ENCODE peak calls at places on chromosomes 6 and 20, in five cellular contexts. One of them, this sample, is unnamed.

GRCh38 chr6:27617046-27617687 is 144.3 kb upstream of the ZNF184 start:
- DNase-seq in H1: no peak
- DNase-seq in GM12878: no peak
- DNase-seq in K562: peak; percentile 20
- DNase-seq in HepG2: no peak
- DNase-seq in this sample: no peak

GRCh38 chr6:33974471-33974870 is 170.7 kb upstream of the MLN start:
- DNase-seq in H1: peak; percentile 44
- DNase-seq in GM12878: no peak
- DNase-seq in K562: no peak
- DNase-seq in HepG2: no peak
- DNase-seq in this sample: no peak

GRCh38 chr20:16317445-16318362 is 255.5 kb downstream of the KIF16B start:
- DNase-seq in H1: no peak
- DNase-seq in GM12878: peak; percentile 63
- DNase-seq in K562: no peak
- DNase-seq in HepG2: no peak
- DNase-seq in this sample: no peak

GRCh38 chr6:49257549-49257948 is 205.5 kb downstream of the MMUT start:
- DNase-seq in H1: no peak
- DNase-seq in GM12878: no peak
- DNase-seq in K562: no peak
- DNase-seq in HepG2: no peak
- DNase-seq in this sample: no peak

GRCh38 chr6:159973951-159974350 is 5.1 kb downstream of the IGF2R start:
- DNase-seq in H1: no peak
- DNase-seq in GM12878: no peak
- DNase-seq in K562: no peak
- DNase-seq in HepG2: peak; percentile 64
- DNase-seq in this sample: no peak

GRCh38 chr6:971981-972640 is 279.2 kb upstream of the EXOC2 start:
- DNase-seq in H1: no peak
- DNase-seq in GM12878: no peak
- DNase-seq in K562: no peak
- DNase-seq in HepG2: no peak
- DNase-seq in this sample: no peak

GRCh38 chr6:82363368-82364086 is at the start of gene TPBG:
- DNase-seq in H1: peak; percentile 90
- DNase-seq in GM12878: no peak
- DNase-seq in K562: peak; percentile 23
- DNase-seq in HepG2: peak; percentile 27
- DNase-seq in this sample: peak; percentile 47

GRCh38 chr6:105560611-105561066 is 157.8 kb upstream of the PREP start:
- DNase-seq in H1: no peak
- DNase-seq in GM12878: peak; percentile 70
- DNase-seq in K562: no peak
- DNase-seq in HepG2: no peak
- DNase-seq in this sample: no peak

GRCh38 chr6:43172127-43173007 is 1.3 kb downstream of the SRF start:
- DNase-seq in H1: peak; percentile 66
- DNase-seq in GM12878: no peak
- DNase-seq in K562: peak; percentile 82
- DNase-seq in HepG2: peak; percentile 29
- DNase-seq in this sample: no peak

GRCh38 chr6:142819603-142820335 is 125.2 kb downstream of the HIVEP2 start:
- DNase-seq in H1: no peak
- DNase-seq in GM12878: peak; percentile 90
- DNase-seq in K562: no peak
- DNase-seq in HepG2: no peak
- DNase-seq in this sample: no peak

DNA sequence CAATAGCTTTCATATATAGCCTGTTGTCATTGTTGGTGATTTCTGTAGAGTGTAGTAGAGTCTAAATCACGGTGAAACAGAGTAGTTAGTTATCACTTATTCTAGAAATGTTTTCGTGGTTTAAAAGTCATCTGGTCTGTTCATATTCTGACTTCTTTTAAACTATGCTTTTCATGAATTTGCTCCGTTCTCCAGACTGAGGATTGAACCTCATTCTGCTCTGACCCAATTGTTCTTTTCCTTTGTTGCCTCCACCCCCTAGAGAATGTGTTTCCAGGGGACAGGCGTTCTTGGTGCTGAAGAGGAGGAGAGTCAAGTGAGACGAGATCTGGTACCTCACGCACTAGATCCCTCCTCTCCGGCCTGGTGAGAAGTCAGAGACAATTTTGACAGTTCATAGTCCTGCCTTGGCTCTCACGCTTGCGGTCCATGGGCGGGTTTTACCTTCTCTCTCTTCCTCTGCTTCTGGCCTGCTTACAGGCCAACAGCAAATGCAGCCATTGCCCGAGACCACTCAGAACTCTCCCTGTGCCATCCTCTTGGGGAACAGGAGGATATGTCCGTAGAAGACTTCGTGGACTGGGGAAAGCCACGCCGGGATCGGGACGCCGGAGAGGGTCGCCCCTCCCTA is 609 bp upstream of the ZNF292 start:
- DNase-seq in H1: no peak
- DNase-seq in GM12878: peak; percentile 89
- DNase-seq in K562: peak; percentile 39
- DNase-seq in HepG2: no peak
- DNase-seq in this sample: no peak
- TF ChIP-seq SP1 in H1: no peak
- TF ChIP-seq SP1 in GM12878: no peak
- TF ChIP-seq SP1 in K562: no peak
- TF ChIP-seq SP1 in HepG2: no peak
- TF ChIP-seq SP1 in this sample: no peak

DNA sequence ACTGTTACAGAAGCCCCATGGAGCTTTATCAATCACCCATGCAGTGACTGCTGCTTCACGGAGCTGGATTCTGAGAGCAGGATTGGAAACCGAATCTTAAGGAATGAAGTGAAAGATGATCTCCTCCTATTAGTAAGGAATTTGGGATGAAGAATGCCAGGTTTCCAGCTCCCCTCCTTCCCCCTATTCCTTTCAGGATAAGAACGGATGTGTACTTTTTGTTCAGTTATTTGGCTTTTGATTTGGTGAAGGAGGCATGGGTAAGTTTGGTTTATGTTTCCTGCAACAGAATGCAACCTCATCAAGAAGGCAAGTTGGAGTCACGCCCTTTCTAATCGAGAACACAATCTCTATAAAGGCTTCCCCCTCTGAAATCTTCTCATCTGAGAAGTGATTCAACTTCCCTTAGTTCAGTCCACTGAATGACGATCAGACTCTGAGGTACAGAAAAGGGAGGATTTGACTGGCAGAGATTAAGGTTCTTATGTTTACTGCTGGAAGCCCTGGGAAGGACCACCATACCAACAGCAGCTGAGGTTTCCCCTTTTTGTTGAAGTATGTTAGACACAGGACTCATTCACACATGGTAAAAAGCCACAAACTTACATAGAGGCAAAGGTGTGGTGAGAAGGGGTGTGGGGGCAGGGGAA is 5.5 kb downstream of the ELMO2 start:
- DNase-seq in H1: no peak
- DNase-seq in GM12878: no peak
- DNase-seq in K562: peak; percentile 17
- DNase-seq in HepG2: no peak
- DNase-seq in this sample: no peak
- TF ChIP-seq ZNF274 in H1: no peak
- TF ChIP-seq ZNF274 in GM12878: no peak
- TF ChIP-seq ZNF274 in K562: no peak
- TF ChIP-seq ZNF274 in HepG2: no peak
- TF ChIP-seq ZNF274 in this sample: no peak

DNA sequence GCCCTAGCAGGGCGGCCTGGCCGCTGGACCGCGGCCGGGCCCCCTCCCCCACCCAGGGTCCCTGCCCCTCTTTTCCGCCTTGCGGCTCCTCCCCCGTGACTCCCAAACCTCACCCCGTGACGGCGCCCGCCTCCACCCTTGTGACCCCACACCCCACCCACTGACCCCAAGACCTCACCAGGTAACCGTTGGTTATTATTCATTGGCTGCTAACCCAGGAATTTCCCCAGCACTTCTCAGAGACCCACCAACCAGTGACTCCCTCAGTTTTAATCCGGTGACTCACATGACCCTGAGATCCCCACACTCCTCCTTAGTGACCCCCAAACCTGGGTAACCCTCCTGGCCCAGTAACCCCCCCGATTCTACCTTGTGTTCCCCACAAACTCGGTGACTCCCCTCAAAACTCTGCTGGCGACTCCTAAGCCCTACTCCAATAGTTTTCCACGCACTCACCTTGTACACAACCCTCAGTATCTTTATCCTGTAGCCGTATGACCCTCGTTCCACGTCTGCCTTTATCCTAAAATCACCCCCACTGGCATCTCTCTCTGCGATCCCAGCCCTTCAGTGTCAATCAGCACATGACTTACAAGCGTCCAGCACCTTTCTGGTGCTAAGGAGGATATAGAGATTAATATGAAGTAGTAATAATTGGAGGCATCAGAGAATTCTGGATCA is 551 bp downstream of the ZNF76 start:
- DNase-seq in H1: peak; percentile 91
- DNase-seq in GM12878: peak; percentile 55
- DNase-seq in K562: peak; percentile 98
- DNase-seq in HepG2: peak; percentile 79
- DNase-seq in this sample: peak; percentile 42
- H3K4me1 ChIP-seq in H1: no peaks in the 10 kb centered on the region
- H3K4me1 ChIP-seq in GM12878: peaks cover 6% of the 10 kb centered on the region
- H3K4me1 ChIP-seq in K562: peaks cover 52% of the 10 kb centered on the region
- H3K4me1 ChIP-seq in HepG2: peaks cover 52% of the 10 kb centered on the region
- H3K4me1 ChIP-seq in this sample: peaks cover 40% of the 10 kb centered on the region

GRCh38 chr6:89613790-89614189 is 24.8 kb downstream of the LYRM2 start:
- DNase-seq in H1: no peak
- DNase-seq in GM12878: no peak
- DNase-seq in K562: no peak
- DNase-seq in HepG2: no peak
- DNase-seq in this sample: no peak

GRCh38 chr6:89618026-89618425 is 20.5 kb downstream of the LYRM2 start:
- DNase-seq in H1: peak; percentile 37
- DNase-seq in GM12878: no peak
- DNase-seq in K562: no peak
- DNase-seq in HepG2: no peak
- DNase-seq in this sample: no peak

GRCh38 chr6:89616531-89616930 is 22.0 kb downstream of the LYRM2 start:
- DNase-seq in H1: peak; percentile 24
- DNase-seq in GM12878: no peak
- DNase-seq in K562: no peak
- DNase-seq in HepG2: no peak
- DNase-seq in this sample: no peak

GRCh38 chr6:89612121-89612520 is 26.4 kb downstream of the LYRM2 start:
- DNase-seq in H1: no peak
- DNase-seq in GM12878: no peak
- DNase-seq in K562: peak; percentile 27
- DNase-seq in HepG2: no peak
- DNase-seq in this sample: no peak

DNA sequence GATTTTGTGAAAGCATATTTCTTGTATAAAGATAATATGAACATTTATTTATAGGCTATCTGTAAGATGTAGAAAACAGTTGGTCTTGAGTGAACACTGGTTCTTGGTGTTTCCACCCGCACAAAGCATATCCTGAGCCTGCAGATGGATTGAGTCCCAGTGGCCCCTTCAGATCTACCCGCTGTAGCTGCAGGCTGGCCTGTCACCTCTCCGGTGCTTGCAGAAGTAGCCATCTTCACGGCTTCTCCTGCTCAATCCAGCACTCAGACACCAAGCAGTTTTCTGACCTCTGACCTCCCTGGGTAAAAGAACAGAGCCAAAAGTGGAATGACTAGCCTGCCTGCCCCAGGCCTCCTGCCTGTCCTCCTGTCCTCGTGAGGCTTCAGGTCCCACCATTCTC is 22.7 kb downstream of the LYRM2 start:
- DNase-seq in H1: peak; percentile 35
- DNase-seq in GM12878: no peak
- DNase-seq in K562: no peak
- DNase-seq in HepG2: no peak
- DNase-seq in this sample: no peak
- TF ChIP-seq SP1 in H1: no peak
- TF ChIP-seq SP1 in GM12878: no peak
- TF ChIP-seq SP1 in K562: no peak
- TF ChIP-seq SP1 in HepG2: no peak
- TF ChIP-seq SP1 in this sample: no peak

DNA sequence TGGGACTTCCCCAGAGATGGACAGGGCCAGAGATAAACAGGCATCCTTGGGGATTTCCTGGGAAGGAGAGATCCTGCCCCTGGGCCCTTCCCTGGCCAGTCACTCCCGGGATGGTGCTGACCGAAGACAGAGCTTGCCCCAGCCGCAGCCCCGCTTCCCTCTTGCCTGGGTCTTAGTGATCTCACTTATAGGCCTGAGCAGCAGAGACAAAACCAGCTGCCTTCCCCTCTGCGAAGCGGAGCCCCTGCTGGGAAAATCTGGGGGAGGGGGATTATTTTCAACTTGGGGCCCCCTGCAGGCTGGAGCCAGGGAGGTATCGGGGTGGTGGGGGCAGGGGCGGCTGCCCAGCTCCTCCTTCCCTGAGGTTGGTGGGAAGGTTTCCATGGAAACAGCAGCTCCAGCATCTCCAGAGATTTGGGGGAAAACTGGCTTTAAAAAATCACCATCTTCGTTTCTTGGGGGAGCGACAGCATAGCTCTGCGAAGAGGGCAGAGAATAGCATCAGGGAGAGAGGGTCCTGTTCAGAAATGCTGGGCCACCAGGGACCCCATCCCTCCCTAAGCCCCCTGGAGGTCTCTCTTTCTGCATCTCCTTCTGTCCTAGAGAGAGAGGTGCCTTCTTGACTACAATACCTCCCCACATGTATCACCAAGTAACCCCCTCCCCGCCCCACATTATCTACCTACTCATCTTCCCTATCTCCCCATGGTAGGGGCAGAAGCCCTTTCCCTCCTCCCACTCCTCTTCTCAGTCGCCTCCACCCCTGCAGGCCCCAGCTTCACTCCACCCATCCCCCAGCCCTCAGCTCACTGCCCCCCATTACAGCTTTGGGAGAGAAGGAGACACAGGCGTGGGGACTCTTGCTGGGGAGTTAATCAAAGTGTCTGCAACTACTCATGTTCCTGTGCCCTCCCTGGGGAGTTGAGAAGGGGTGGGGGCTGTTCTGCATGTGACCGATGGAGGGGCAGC is 88.4 kb upstream of the CCDC167 start:
- DNase-seq in H1: peak; percentile 64
- DNase-seq in GM12878: no peak
- DNase-seq in K562: peak; percentile 45
- DNase-seq in HepG2: no peak
- DNase-seq in this sample: no peak
- TF ChIP-seq ZNF274 in H1: no peak
- TF ChIP-seq ZNF274 in GM12878: no peak
- TF ChIP-seq ZNF274 in K562: no peak
- TF ChIP-seq ZNF274 in HepG2: no peak
- TF ChIP-seq ZNF274 in this sample: no peak

DNA sequence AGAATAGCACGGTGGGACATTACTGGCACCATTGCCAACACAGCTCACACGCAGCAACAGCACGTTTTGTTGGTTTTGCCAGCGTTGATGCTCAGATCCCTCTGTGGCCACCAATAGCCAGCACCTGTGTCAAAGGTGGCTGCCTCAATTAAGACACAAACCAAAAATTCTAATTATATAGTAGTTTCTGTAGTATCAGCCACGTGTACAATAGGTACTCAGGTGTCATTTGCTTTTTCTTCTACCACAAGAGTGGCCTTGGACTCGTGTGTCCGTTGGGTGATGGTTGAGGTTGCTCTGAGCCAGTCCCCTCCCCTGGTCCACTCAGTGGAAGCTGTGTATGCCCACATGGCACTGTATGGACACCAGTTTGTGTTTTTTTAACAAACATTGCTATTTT is 105.1 kb downstream of the CARMIL1 start:
- DNase-seq in H1: no peak
- DNase-seq in GM12878: no peak
- DNase-seq in K562: no peak
- DNase-seq in HepG2: no peak
- DNase-seq in this sample: no peak
- H3K4me1 ChIP-seq in H1: no peaks in the 10 kb centered on the region
- H3K4me1 ChIP-seq in GM12878: peaks cover 11% of the 10 kb centered on the region
- H3K4me1 ChIP-seq in K562: no peaks in the 10 kb centered on the region
- H3K4me1 ChIP-seq in HepG2: no peaks in the 10 kb centered on the region
- H3K4me1 ChIP-seq in this sample: no peaks in the 10 kb centered on the region